ENCODE peak calls at places on chromosomes 2 and 18, in five cellular contexts. Q is G401, O is mesenchymal stem cell, X is EH, D is neural crest cell. T is an unnamed sample.

GRCh38 chr18:23453657-23454011 is 547 bp downstream of the RIOK3 start:
- DNase-seq in D (no peak), Q (no peak), X (peak), O (peak), T (no peak)

GRCh38 chr18:70705831-70706416 is 417.1 kb downstream of the SOCS6 start:
- DNase-seq in D (no peak), Q (no peak), X (no peak), O (no peak), T (no peak)

GRCh38 chr2:18899725-18900124 is 310.4 kb upstream of the NT5C1B start:
- DNase-seq in X (no peak), Q (no peak), O (no peak), D (no peak), T (no peak)

GRCh38 chr2:145692971-145693478 is 1173.1 kb upstream of the ZEB2 start:
- DNase-seq in D (no peak), X (peak), Q (no peak), O (peak), T (no peak)

GRCh38 chr2:241660593-241661213 is 23.2 kb downstream of the ATG4B start:
- DNase-seq in O (no peak), X (no peak), Q (no peak), D (no peak), T (no peak)

GRCh38 chr2:120508581-120509041 is 162.7 kb downstream of the INHBB start:
- DNase-seq in O (no peak), D (no peak), X (peak), Q (no peak), T (no peak)

GRCh38 chr2:201471732-201472395 is 20.3 kb downstream of the STRADB start:
- DNase-seq in O (no peak), X (peak), Q (no peak), D (no peak), T (no peak)

GRCh38 chr2:85236107-85236506 is 91.7 kb downstream of the TGOLN2 start:
- DNase-seq in X (no peak), O (no peak), Q (no peak), D (no peak), T (no peak)

GRCh38 chr18:41618135-41618534 is 336.9 kb upstream of the PIK3C3 start:
- DNase-seq in D (no peak), X (no peak), O (no peak), Q (no peak), T (no peak)

GRCh38 chr2:215751200-215751910 is 262.0 kb downstream of the MREG start:
- DNase-seq in D (no peak), Q (no peak), O (peak), X (peak), T (no peak)

GRCh38 chr2:169362346-169363026 is at the start of gene LRP2:
- DNase-seq in X (no peak), D (peak), Q (no peak), O (peak), T (peak)

GRCh38 chr2:171430516-171431410 is 3.0 kb downstream of the METTL8 start:
- DNase-seq in O (no peak), Q (no peak), X (no peak), D (no peak), T (no peak)

GRCh38 chr2:6828299-6828584 is 37.5 kb downstream of the CMPK2 start:
- DNase-seq in D (no peak), Q (peak), O (peak), X (peak), T (no peak)

GRCh38 chr18:31513189-31513907 is 15.4 kb downstream of the DSG2 start:
- DNase-seq in X (peak), D (no peak), O (peak), Q (no peak), T (no peak)

GRCh38 chr2:3762771-3763447 is 59.5 kb downstream of the DCDC2C start:
- DNase-seq in Q (no peak), O (no peak), D (no peak), X (no peak), T (no peak)

GRCh38 chr18:75524181-75524580 is 96.7 kb upstream of the SMIM21 start:
- DNase-seq in Q (no peak), X (no peak), D (no peak), O (no peak), T (no peak)